ENCODE peak calls at places on chromosomes 4 and X, in four cellular contexts. M is GM13976, K is AG09309, D is K562. G is an unnamed sample.

GRCh38 chr4:2765832-2766526 is 9.8 kb upstream of the TNIP2 start:
- DNase-seq in M (peak), K (no peak), D (no peak), G (no peak)

GRCh38 chr4:48175806-48176205 is 41.8 kb upstream of the TXK start:
- DNase-seq in M (no peak), K (no peak), D (no peak), G (peak)

GRCh38 chr4:89708903-89709361 is 128.0 kb downstream of the SNCA start:
- DNase-seq in M (no peak), K (peak), D (no peak), G (no peak)

GRCh38 chr4:7817877-7818675 is 121.6 kb downstream of the AFAP1 start:
- DNase-seq in M (no peak), K (no peak), D (no peak), G (no peak)

GRCh38 chrX:75603833-75604232 is 81.0 kb upstream of the ZDHHC15 start:
- DNase-seq in M (peak), K (no peak), D (peak), G (peak)

GRCh38 chr4:40843696-40844095 is 93.9 kb downstream of the NSUN7 start:
- DNase-seq in M (peak), K (no peak), D (no peak), G (no peak)

GRCh38 chrX:153307546-153308175 is 13.9 kb downstream of the PNMA6F start:
- DNase-seq in M (no peak), K (no peak), D (no peak), G (no peak)

GRCh38 chrX:132330156-132330729 is 111.0 kb upstream of the RAP2C start:
- DNase-seq in M (no peak), K (no peak), D (no peak), G (no peak)

GRCh38 chrX:107734646-107735045 is 40.9 kb downstream of the TSC22D3 start:
- DNase-seq in M (no peak), K (no peak), D (no peak), G (no peak)

GRCh38 chr4:92237559-92237958 is 66.2 kb upstream of the GRID2 start:
- DNase-seq in M (no peak), K (no peak), D (no peak), G (no peak)

GRCh38 chrX:137342969-137343368 is 223.0 kb upstream of the ZIC3 start:
- DNase-seq in M (no peak), K (no peak), D (no peak), G (no peak)

GRCh38 chrX:68186552-68187262 is 246.6 kb downstream of the OPHN1 start:
- DNase-seq in M (no peak), K (no peak), D (no peak), G (peak)

GRCh38 chr4:16443504-16444088 is 217.3 kb upstream of the TAPT1 start:
- DNase-seq in M (peak), K (no peak), D (peak), G (peak)

GRCh38 chr4:150224896-150225591 is 146.8 kb downstream of the DCLK2 start:
- DNase-seq in M (no peak), K (peak), D (no peak), G (peak)

GRCh38 chr4:8205749-8206611 is 6.9 kb downstream of the SH3TC1 start:
- DNase-seq in M (no peak), K (no peak), D (no peak), G (no peak)

GRCh38 chr4:156933633-156934258 is 37.9 kb downstream of the PDGFC start:
- DNase-seq in M (no peak), K (peak), D (no peak), G (peak)

GRCh38 chr4:80071643-80072606 is 1.1 kb downstream of the ANTXR2 start:
- DNase-seq in M (peak), K (no peak), D (peak), G (no peak)

GRCh38 chrX:72258174-72258573 is 18.9 kb downstream of the RPS4X start:
- DNase-seq in M (no peak), K (peak), D (no peak), G (peak)

GRCh38 chr4:46404961-46405360 is 15.0 kb upstream of the GABRA2 start:
- DNase-seq in M (no peak), K (no peak), D (no peak), G (no peak)

GRCh38 chrX:68193786-68194185 is 239.5 kb downstream of the OPHN1 start:
- DNase-seq in M (no peak), K (no peak), D (no peak), G (no peak)

GRCh38 chr4:106763044-106763443 is 273.1 kb downstream of the DKK2 start:
- DNase-seq in M (no peak), K (no peak), D (no peak), G (no peak)